ENCODE peak calls at places on chromosomes 6 and 20, in four cellular contexts. F is prostate gland, P is transverse colon, A is K562. U is an unnamed sample.

GRCh38 chr6:149484733-149485700 is at the start of gene ZC3H12D:
- DNase-seq in F (no peak), P (peak; percentile 84), A (no peak), U (peak; percentile 91)

GRCh38 chr20:13554076-13554475 is 84.7 kb downstream of the TASP1 start:
- DNase-seq in F (no peak), P (no peak), A (no peak), U (no peak)

GRCh38 chr6:42509765-42510164 is 54.1 kb upstream of the UBR2 start:
- DNase-seq in F (no peak), P (no peak), A (no peak), U (no peak)

GRCh38 chr6:152146385-152146784 is 338.9 kb downstream of the ESR1 start:
- DNase-seq in F (no peak), P (no peak), A (no peak), U (no peak)

GRCh38 chr6:14606353-14606752 is 488.8 kb downstream of the CD83 start:
- DNase-seq in F (no peak), P (no peak), A (no peak), U (no peak)

GRCh38 chr6:82178084-82178758 is 69.3 kb downstream of the IBTK start:
- DNase-seq in F (no peak), P (no peak), A (no peak), U (no peak)

GRCh38 chr6:170404697-170405096 is 98.1 kb downstream of the FAM120B start:
- DNase-seq in F (no peak), P (no peak), A (no peak), U (no peak)

GRCh38 chr6:35729722-35730121 is 7.1 kb upstream of the ARMC12 start:
- DNase-seq in F (no peak), P (peak; percentile 69), A (no peak), U (no peak)

GRCh38 chr6:42137192-42137753 is 5.1 kb downstream of the C6orf132 start:
- DNase-seq in F (peak; percentile 83), P (peak; percentile 65), A (no peak), U (no peak)

GRCh38 chr20:17556842-17557674 is 12.8 kb upstream of the DSTN start:
- DNase-seq in F (peak; percentile 93), P (peak; percentile 73), A (peak; percentile 14), U (no peak)

GRCh38 chr20:10217517-10218410 is 866 bp upstream of the SNAP25 start:
- DNase-seq in F (peak; percentile 44), P (peak; percentile 13), A (no peak), U (no peak)

GRCh38 chr6:4817551-4817950 is 41.3 kb downstream of the CDYL start:
- DNase-seq in F (no peak), P (no peak), A (no peak), U (no peak)

GRCh38 chr6:77324851-77325250 is 138.4 kb downstream of the HTR1B start:
- DNase-seq in F (no peak), P (no peak), A (no peak), U (no peak)

GRCh38 chr20:2909953-2910352 is 36.7 kb downstream of the PTPRA start:
- DNase-seq in F (no peak), P (no peak), A (no peak), U (no peak)

GRCh38 chr6:21396313-21396712 is 197.2 kb upstream of the SOX4 start:
- DNase-seq in F (no peak), P (no peak), A (no peak), U (no peak)

GRCh38 chr6:88586371-88587157 is 376.9 kb downstream of the RNGTT start:
- DNase-seq in F (no peak), P (no peak), A (no peak), U (no peak)

GRCh38 chr6:48150701-48151100 is 39.7 kb upstream of the PTCHD4 start:
- DNase-seq in F (no peak), P (no peak), A (no peak), U (peak; percentile 46)

DNA sequence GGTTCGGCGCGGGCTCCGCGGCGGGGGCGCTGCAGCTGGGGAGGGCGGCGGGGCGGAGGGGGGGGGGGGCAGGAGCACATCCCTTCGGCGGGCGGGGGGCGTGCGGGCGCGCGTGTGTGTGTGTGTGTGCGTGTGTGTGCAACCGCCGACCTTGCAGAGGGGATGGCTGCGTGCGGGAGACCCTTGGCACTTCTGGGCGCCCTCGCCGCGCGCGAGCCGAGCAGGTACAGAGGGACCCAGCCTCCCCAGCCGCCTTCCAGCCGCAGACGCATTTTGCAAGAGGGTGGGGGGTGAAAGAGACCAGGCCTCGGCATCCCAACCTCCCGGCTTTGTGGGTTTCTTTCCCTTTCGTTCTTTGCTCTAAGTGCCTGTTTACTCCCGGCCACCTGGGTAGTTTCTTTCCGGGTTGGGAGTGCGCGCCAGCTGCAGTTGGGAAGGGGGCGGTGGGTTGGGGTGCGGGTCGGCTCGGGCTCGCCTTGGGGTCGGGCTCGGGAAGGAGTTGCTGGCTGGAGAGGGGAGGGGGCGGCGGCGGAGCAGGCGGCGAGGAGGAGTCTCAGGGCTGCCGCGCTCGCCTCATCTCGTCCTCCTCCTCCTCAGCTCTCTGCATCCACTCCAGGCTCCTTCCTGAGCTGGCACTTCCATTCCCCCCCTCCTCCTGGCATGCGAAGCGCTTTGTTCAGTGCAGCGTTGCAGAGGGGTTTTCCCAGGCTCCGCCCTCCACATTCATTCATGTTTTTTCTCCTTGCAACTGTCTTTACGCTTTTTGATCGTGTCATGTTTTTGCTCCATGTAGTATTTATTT is 655 bp downstream of the HIVEP1 start:
- DNase-seq in F (peak; percentile 77), P (peak; percentile 70), A (peak; percentile 44), U (peak; percentile 93)
- TF ChIP-seq POLR2AphosphoS5 in F (peak; percentile 79), P (peak; percentile 57), A (no peak), U (peak; percentile 72)

GRCh38 chr20:37901667-37902503 is 1.0 kb upstream of the VSTM2L start:
- DNase-seq in F (peak; percentile 41), P (no peak), A (peak; percentile 84), U (no peak)

GRCh38 chr20:37901280-37901666 is 1.7 kb upstream of the VSTM2L start:
- DNase-seq in F (no peak), P (no peak), A (peak; percentile 40), U (no peak)

GRCh38 chr20:37898301-37899104 is 4.4 kb upstream of the VSTM2L start:
- DNase-seq in F (peak; percentile 32), P (no peak), A (no peak), U (no peak)

GRCh38 chr20:37897008-37897548 is 5.8 kb upstream of the VSTM2L start:
- DNase-seq in F (no peak), P (no peak), A (peak; percentile 69), U (no peak)

GRCh38 chr20:37899105-37900045 is 3.6 kb upstream of the VSTM2L start:
- DNase-seq in F (no peak), P (no peak), A (no peak), U (no peak)
- H3K27me3 ChIP-seq in F (no peaks in the 10 kb centered on the region), P (peaks cover 45% of the 10 kb centered on the region), A (peaks cover 34% of the 10 kb centered on the region), U (peaks cover 34% of the 10 kb centered on the region)

GRCh38 chr20:44411020-44411756 is 55.7 kb downstream of the HNF4A start:
- DNase-seq in F (no peak), P (peak; percentile 49), A (no peak), U (no peak)

GRCh38 chr20:44413575-44414345 is 58.3 kb downstream of the HNF4A start:
- DNase-seq in F (no peak), P (no peak), A (no peak), U (no peak)

GRCh38 chr20:44410583-44411019 is 55.1 kb downstream of the HNF4A start:
- DNase-seq in F (no peak), P (no peak), A (no peak), U (no peak)

GRCh38 chr20:44412402-44413144 is 57.1 kb downstream of the HNF4A start:
- DNase-seq in F (no peak), P (no peak), A (no peak), U (no peak)

GRCh38 chr20:44411757-44412401 is 56.4 kb downstream of the HNF4A start:
- DNase-seq in F (no peak), P (no peak), A (no peak), U (no peak)
- H3K27ac ChIP-seq in F (no peak overlapping the region), P (peak overlapping the region; percentile 86), A (no peak overlapping the region), U (no peak overlapping the region)

DNA sequence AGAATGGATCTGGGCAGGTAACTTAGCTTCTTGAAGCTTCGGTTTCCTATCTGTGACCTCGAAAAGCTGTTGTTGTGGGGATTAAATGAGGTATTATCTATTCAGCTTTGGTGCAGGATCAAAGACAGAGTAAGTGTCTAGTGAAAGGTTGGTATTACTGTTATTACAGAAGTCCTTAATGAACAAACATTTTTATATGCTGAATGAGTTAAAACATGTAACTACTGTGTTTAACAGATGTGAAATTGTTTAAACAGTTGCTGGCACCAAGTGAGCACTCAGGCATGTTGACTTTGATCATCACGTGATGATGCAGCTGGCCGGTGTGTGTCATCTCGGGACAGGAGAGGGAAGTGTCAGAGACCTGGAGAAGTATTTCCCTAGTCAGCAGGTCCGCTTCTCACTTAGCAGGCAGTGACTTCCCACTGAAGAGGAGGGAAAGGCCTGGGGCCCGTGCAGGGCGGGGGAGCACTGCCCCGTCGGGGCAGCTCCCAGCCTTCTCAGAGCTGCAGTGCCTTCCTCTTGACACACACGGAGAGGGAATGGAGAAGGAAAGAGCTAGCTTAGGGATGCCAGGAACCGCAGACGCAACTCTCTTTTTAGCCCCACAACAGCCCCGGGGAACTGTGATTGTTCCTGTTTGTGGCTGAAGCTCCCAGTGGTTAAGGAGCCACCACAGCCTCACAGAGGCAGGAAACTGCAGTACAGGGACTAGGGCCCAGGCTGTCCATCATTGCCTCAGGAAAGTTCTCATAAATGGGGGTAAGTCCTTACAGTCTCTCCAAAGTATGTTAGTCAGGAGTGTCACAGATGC is 18.0 kb downstream of the TUBB2A start:
- DNase-seq in F (peak; percentile 85), P (peak; percentile 79), A (no peak), U (no peak)
- TF ChIP-seq POLR2AphosphoS5 in F (peak; percentile 94), P (peak; percentile 57), A (no peak), U (no peak)

GRCh38 chr6:127118505-127119360 is at the start of gene RSPO3:
- DNase-seq in F (no peak), P (peak; percentile 11), A (no peak), U (peak; percentile 69)
- H3K27me3 ChIP-seq in F (peaks cover 5% of the 10 kb centered on the region), P (peaks cover 72% of the 10 kb centered on the region), A (peaks cover 14% of the 10 kb centered on the region), U (peaks cover 4% of the 10 kb centered on the region)

GRCh38 chr6:68053805-68054373 is 581.2 kb upstream of the ADGRB3 start:
- DNase-seq in F (no peak), P (no peak), A (no peak), U (no peak)
- H3K27ac ChIP-seq in F (no peak overlapping the region), P (no peak overlapping the region), A (peak overlapping the region; percentile 49), U (no peak overlapping the region)

GRCh38 chr6:118252474-118252873 is 295.6 kb upstream of the PLN start:
- DNase-seq in F (no peak), P (no peak), A (peak; percentile 8), U (no peak)

DNA sequence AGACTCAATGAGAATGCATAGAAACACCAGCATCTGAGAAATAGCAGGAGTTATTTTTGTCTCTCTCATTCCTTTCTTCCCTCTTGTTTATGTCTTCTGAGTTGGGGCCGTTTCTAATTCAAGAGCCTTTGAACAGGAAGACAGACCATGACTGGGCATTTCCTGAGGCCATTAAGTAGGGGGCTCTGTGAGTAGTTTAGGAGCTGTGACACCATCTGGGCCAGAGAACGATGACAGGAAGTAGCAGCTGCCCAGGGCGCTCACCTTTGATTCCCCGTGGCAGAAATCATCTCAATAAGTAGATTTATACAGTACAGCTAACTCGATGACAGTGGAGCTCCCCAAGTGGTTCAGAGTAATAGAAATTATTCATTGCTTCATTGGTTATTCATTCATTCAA is 298.4 kb upstream of the PLN start:
- DNase-seq in F (no peak), P (no peak), A (no peak), U (no peak)
- TF ChIP-seq POLR2AphosphoS5 in F (no peak), P (no peak), A (no peak), U (no peak)